ENCODE peak calls at places on chromosomes 7 and 10, in four cellular contexts. One of them, this sample, is unnamed.

GRCh38 chr7:132564090-132564489 is 12.2 kb downstream of the PLXNA4 start:
- DNase-seq in OCI-LY7: no peak
- DNase-seq in mammary epithelial cell: no peak
- DNase-seq in IMR-90: no peak
- DNase-seq in this sample: no peak

GRCh38 chr10:44253769-44254462 is 131.0 kb downstream of the CXCL12 start:
- DNase-seq in OCI-LY7: no peak
- DNase-seq in mammary epithelial cell: no peak
- DNase-seq in IMR-90: peak
- DNase-seq in this sample: no peak

GRCh38 chr10:66983482-66983818 is 57.6 kb downstream of the LRRTM3 start:
- DNase-seq in OCI-LY7: no peak
- DNase-seq in mammary epithelial cell: no peak
- DNase-seq in IMR-90: no peak
- DNase-seq in this sample: no peak

GRCh38 chr10:125161570-125162139 is 1.3 kb upstream of the CTBP2 start:
- DNase-seq in OCI-LY7: no peak
- DNase-seq in mammary epithelial cell: no peak
- DNase-seq in IMR-90: peak
- DNase-seq in this sample: no peak

GRCh38 chr10:42950606-42951485 is 126.0 kb upstream of the RET start:
- DNase-seq in OCI-LY7: no peak
- DNase-seq in mammary epithelial cell: no peak
- DNase-seq in IMR-90: no peak
- DNase-seq in this sample: no peak

GRCh38 chr7:67918158-67918557 is 921.5 kb downstream of the TYW1 start:
- DNase-seq in OCI-LY7: peak
- DNase-seq in mammary epithelial cell: no peak
- DNase-seq in IMR-90: no peak
- DNase-seq in this sample: no peak

GRCh38 chr7:22896917-22897316 is 74.3 kb upstream of the TOMM7 start:
- DNase-seq in OCI-LY7: no peak
- DNase-seq in mammary epithelial cell: no peak
- DNase-seq in IMR-90: no peak
- DNase-seq in this sample: peak

GRCh38 chr10:4254101-4254994 is 469.3 kb upstream of the KLF6 start:
- DNase-seq in OCI-LY7: no peak
- DNase-seq in mammary epithelial cell: peak
- DNase-seq in IMR-90: peak
- DNase-seq in this sample: no peak

GRCh38 chr10:103554488-103555320 is 61.2 kb downstream of the NEURL1 start:
- DNase-seq in OCI-LY7: no peak
- DNase-seq in mammary epithelial cell: peak
- DNase-seq in IMR-90: peak
- DNase-seq in this sample: peak

GRCh38 chr7:155283565-155284194 is 14.0 kb upstream of the INSIG1 start:
- DNase-seq in OCI-LY7: no peak
- DNase-seq in mammary epithelial cell: no peak
- DNase-seq in IMR-90: no peak
- DNase-seq in this sample: no peak

GRCh38 chr7:99201027-99201426 is 6.9 kb downstream of the KPNA7 start:
- DNase-seq in OCI-LY7: no peak
- DNase-seq in mammary epithelial cell: peak
- DNase-seq in IMR-90: peak
- DNase-seq in this sample: no peak

GRCh38 chr7:17320102-17320497 is 21.6 kb downstream of the AHR start:
- DNase-seq in OCI-LY7: no peak
- DNase-seq in mammary epithelial cell: no peak
- DNase-seq in IMR-90: peak
- DNase-seq in this sample: no peak

GRCh38 chr7:50682079-50682478 is 100.6 kb downstream of the GRB10 start:
- DNase-seq in OCI-LY7: no peak
- DNase-seq in mammary epithelial cell: no peak
- DNase-seq in IMR-90: no peak
- DNase-seq in this sample: no peak

GRCh38 chr7:2757361-2757903 is 69.4 kb downstream of the AMZ1 start:
- DNase-seq in OCI-LY7: no peak
- DNase-seq in mammary epithelial cell: peak
- DNase-seq in IMR-90: no peak
- DNase-seq in this sample: no peak

GRCh38 chr10:46175311-46175710 is 111.5 kb upstream of the ANTXRL start:
- DNase-seq in OCI-LY7: no peak
- DNase-seq in mammary epithelial cell: no peak
- DNase-seq in IMR-90: no peak
- DNase-seq in this sample: no peak

GRCh38 chr10:35027567-35027966 is 62.6 kb downstream of the CUL2 start:
- DNase-seq in OCI-LY7: no peak
- DNase-seq in mammary epithelial cell: no peak
- DNase-seq in IMR-90: peak
- DNase-seq in this sample: no peak

GRCh38 chr10:35056133-35056532 is 34.0 kb downstream of the CUL2 start:
- DNase-seq in OCI-LY7: no peak
- DNase-seq in mammary epithelial cell: no peak
- DNase-seq in IMR-90: no peak
- DNase-seq in this sample: no peak

GRCh38 chr10:71145352-71145945 is 66.9 kb upstream of the UNC5B start:
- DNase-seq in OCI-LY7: no peak
- DNase-seq in mammary epithelial cell: peak
- DNase-seq in IMR-90: no peak
- DNase-seq in this sample: no peak

GRCh38 chr10:73907841-73908517 is 3.0 kb upstream of the PLAU start:
- DNase-seq in OCI-LY7: no peak
- DNase-seq in mammary epithelial cell: peak
- DNase-seq in IMR-90: peak
- DNase-seq in this sample: no peak

GRCh38 chr10:93363891-93364648 is 118.1 kb downstream of the MYOF start:
- DNase-seq in OCI-LY7: no peak
- DNase-seq in mammary epithelial cell: peak
- DNase-seq in IMR-90: no peak
- DNase-seq in this sample: no peak

GRCh38 chr10:35739998-35740397 is 97.9 kb upstream of the FZD8 start:
- DNase-seq in OCI-LY7: no peak
- DNase-seq in mammary epithelial cell: peak
- DNase-seq in IMR-90: peak
- DNase-seq in this sample: no peak

DNA sequence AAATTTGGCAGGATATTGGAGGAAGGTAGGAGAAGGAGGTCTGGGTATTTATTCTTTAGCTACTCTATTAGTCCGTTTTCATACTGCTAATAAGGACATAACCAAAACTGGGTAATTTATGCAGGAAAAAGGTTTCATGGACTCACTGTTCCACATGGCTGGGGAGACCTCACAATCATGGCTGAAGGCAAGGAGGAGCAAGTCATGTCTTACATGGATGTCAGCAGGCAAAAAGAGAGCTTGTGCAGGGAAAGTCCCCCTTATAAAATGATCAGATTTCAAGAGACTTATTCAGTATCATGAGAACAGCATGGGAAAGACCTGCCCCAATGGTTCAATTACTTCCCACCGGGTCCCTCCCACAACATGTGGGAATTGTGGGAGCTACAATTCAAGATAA is 1.9 kb upstream of the INMT start:
- DNase-seq in OCI-LY7: no peak
- DNase-seq in mammary epithelial cell: no peak
- DNase-seq in IMR-90: no peak
- DNase-seq in this sample: no peak
- H3K4me2 ChIP-seq in OCI-LY7: no peak
- H3K4me2 ChIP-seq in mammary epithelial cell: no peak
- H3K4me2 ChIP-seq in IMR-90: no peak
- H3K4me2 ChIP-seq in this sample: no peak

DNA sequence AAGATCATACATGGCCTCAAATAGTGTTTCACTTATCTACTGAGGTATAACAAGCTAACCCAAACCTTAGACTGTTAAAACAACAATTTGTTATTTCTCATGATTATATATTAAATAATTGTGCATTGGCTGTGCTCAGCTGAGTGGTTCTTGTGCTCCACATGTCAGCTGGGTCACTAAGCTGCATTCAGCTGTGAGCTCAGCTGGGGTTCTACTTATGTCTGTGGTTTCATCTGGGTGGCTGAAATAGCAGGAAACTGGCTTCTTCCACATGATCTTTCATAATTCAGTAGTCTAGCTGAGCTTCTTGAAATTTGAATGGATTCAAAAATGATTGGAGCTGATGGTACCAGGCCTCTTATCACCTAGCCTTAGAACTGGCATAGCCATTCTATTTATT is 181.8 kb upstream of the CSTF2T start:
- DNase-seq in OCI-LY7: no peak
- DNase-seq in mammary epithelial cell: no peak
- DNase-seq in IMR-90: no peak
- DNase-seq in this sample: no peak
- H3K4me2 ChIP-seq in OCI-LY7: no peak
- H3K4me2 ChIP-seq in mammary epithelial cell: no peak
- H3K4me2 ChIP-seq in IMR-90: no peak
- H3K4me2 ChIP-seq in this sample: no peak

GRCh38 chr7:64793106-64793755 is 997 bp upstream of the ZNF138 start:
- DNase-seq in OCI-LY7: no peak
- DNase-seq in mammary epithelial cell: no peak
- DNase-seq in IMR-90: peak
- DNase-seq in this sample: no peak
- H3K4me2 ChIP-seq in OCI-LY7: peak
- H3K4me2 ChIP-seq in mammary epithelial cell: no peak
- H3K4me2 ChIP-seq in IMR-90: no peak
- H3K4me2 ChIP-seq in this sample: no peak

GRCh38 chr7:144836545-144836842 is 641 bp upstream of the TPK1 start:
- DNase-seq in OCI-LY7: no peak
- DNase-seq in mammary epithelial cell: no peak
- DNase-seq in IMR-90: no peak
- DNase-seq in this sample: no peak
- H3K4me2 ChIP-seq in OCI-LY7: peak
- H3K4me2 ChIP-seq in mammary epithelial cell: no peak
- H3K4me2 ChIP-seq in IMR-90: no peak
- H3K4me2 ChIP-seq in this sample: peak

DNA sequence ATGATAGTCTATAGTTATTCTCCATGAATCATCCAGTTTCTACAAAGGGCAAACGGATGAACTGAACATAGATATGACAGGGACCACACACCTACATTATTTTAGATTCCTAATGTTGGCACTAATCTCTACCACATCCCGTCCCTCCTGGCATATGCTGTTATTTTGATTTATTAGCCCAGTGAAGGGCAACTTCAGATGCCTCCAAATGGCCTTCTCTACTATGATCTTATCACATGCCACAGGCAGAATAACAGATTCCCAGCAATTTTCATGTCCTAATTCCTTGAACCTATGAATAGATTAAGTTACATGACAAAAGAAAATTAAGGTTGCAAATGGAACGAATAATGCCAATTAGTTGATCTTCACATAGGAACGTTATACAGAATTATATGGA is 474.7 kb downstream of the ANKRD7 start:
- DNase-seq in OCI-LY7: no peak
- DNase-seq in mammary epithelial cell: no peak
- DNase-seq in IMR-90: no peak
- DNase-seq in this sample: no peak
- H3K4me2 ChIP-seq in OCI-LY7: no peak
- H3K4me2 ChIP-seq in mammary epithelial cell: no peak
- H3K4me2 ChIP-seq in IMR-90: no peak
- H3K4me2 ChIP-seq in this sample: no peak

GRCh38 chr7:90768301-90768700 is 172.2 kb downstream of the CDK14 start:
- DNase-seq in OCI-LY7: no peak
- DNase-seq in mammary epithelial cell: no peak
- DNase-seq in IMR-90: no peak
- DNase-seq in this sample: no peak

GRCh38 chr7:90761584-90761983 is 165.5 kb downstream of the CDK14 start:
- DNase-seq in OCI-LY7: no peak
- DNase-seq in mammary epithelial cell: no peak
- DNase-seq in IMR-90: peak
- DNase-seq in this sample: no peak

GRCh38 chr7:90766814-90767564 is 170.9 kb downstream of the CDK14 start:
- DNase-seq in OCI-LY7: no peak
- DNase-seq in mammary epithelial cell: peak
- DNase-seq in IMR-90: peak
- DNase-seq in this sample: peak

GRCh38 chr7:90763108-90763507 is 167.0 kb downstream of the CDK14 start:
- DNase-seq in OCI-LY7: no peak
- DNase-seq in mammary epithelial cell: no peak
- DNase-seq in IMR-90: no peak
- DNase-seq in this sample: no peak

DNA sequence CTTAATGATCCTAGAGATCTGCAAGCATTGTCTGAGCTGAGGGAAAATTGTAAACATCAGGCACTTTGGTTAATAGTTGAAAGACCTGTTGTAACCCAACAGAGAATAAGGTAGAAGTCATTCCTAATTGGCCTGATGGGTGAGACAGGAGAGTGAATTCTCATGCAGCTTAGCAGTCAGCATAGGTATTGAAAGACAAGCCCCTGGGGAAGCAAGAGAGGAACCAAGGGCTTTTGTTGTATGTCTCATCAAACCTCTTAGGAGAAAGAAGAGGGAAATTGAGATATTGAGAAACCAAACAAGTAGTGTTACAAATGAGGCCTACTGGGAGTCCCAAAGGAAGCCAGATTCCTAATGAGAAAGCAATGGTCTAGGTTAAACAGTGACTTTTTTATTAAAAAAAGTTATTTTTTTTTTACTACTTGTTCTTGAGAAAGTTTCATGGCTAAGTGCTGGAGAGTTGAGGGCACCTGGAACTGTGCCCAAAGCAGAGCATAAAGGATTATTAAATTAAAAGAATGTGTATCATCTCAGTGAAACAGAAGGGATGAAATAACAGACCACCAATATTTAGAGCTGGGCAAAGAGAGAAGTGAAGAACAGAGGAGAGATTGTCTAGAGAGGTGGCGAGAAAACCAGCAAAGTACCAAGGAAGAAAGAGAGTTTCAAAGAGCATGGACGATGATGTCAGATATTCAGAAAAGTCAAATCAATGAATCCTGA is 168.9 kb downstream of the CDK14 start:
- DNase-seq in OCI-LY7: peak
- DNase-seq in mammary epithelial cell: no peak
- DNase-seq in IMR-90: no peak
- DNase-seq in this sample: peak
- H3K4me2 ChIP-seq in OCI-LY7: peak
- H3K4me2 ChIP-seq in mammary epithelial cell: no peak
- H3K4me2 ChIP-seq in IMR-90: no peak
- H3K4me2 ChIP-seq in this sample: peak

DNA sequence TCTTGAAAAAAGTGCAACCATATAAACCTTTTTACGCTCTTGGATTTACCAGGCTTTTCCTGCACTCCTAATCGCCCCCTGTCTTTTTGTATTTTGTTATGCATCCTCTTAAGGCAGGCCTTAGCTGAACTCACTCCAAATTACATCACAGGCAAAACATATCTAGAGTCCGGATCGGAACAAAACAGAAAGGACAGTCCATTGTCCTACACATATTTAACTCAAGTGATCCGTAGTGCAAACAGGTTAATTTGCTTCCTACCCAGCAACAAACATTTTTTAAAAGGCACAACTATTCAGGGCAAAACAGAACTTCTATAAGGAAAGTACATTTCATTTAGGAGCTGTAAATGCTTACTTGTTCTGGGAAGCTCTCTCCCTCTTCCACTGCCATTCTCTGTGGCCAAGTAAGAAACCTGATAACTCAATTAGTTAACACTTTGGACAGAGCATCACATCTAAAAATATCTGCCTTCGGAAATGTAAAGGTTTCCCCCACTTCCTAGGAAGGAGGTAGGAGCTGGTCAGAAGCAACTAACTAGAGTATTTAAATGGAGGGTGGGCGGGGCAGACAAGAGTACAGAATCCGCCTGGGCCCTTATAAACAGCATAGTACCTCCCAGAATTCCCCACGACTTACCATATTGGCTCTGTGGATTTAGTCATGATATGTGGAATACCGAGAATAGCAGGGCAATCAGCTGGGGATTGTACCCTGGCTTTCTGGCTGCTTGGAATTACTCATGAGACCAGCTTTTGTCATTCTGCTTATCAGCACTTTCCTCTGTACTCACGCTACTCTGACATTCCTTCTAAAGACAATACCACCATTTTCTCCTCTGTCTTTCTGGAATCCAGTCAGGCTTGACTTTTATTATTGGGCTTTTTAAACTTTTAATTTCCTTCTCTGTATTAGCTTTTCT is 89.5 kb downstream of the ANK3 start:
- DNase-seq in OCI-LY7: no peak
- DNase-seq in mammary epithelial cell: no peak
- DNase-seq in IMR-90: peak
- DNase-seq in this sample: peak
- H3K4me2 ChIP-seq in OCI-LY7: no peak
- H3K4me2 ChIP-seq in mammary epithelial cell: no peak
- H3K4me2 ChIP-seq in IMR-90: no peak
- H3K4me2 ChIP-seq in this sample: peak

This sample was measured in neural progenitor cell.